ENCODE peak calls at places on chromosome 1, in six cellular contexts. Z is T-cell, O is hepatic stellate cell, C is anterior cingulate cortex, J is right cardiac atrium, H is NCI-H526 treated with DMSO at 0.1 percent for 48 hours. A is an unnamed sample.

GRCh38 chr1:234584926-234585325 is 25.1 kb downstream of the IRF2BP2 start:
- DNase-seq in C (no peak), Z (no peak), H (no peak), O (no peak), J (no peak), A (no peak)

GRCh38 chr1:157252473-157252872 is 114.3 kb upstream of the ETV3 start:
- DNase-seq in H (no peak), C (no peak), J (no peak), O (no peak), Z (no peak), A (no peak)

GRCh38 chr1:175976865-175977642 is 230.0 kb downstream of the COP1 start:
- DNase-seq in Z (no peak), H (no peak), J (no peak), C (no peak), O (no peak), A (peak)

GRCh38 chr1:10693497-10694273 is 102.8 kb downstream of the CASZ1 start:
- DNase-seq in J (peak), H (no peak), O (peak), Z (peak), C (no peak), A (peak)

GRCh38 chr1:156625436-156626078 is 6.3 kb downstream of the HAPLN2 start:
- DNase-seq in C (peak), J (peak), O (no peak), Z (peak), H (no peak), A (peak)

GRCh38 chr1:168970945-168971799 is 135.3 kb upstream of the ATP1B1 start:
- DNase-seq in J (no peak), Z (no peak), O (no peak), H (no peak), C (peak), A (no peak)

GRCh38 chr1:245008761-245009160 is 144.4 kb upstream of the HNRNPU start:
- DNase-seq in Z (no peak), J (no peak), H (no peak), C (no peak), O (no peak), A (no peak)

GRCh38 chr1:102097451-102097850 is 100.7 kb upstream of the OLFM3 start:
- DNase-seq in H (no peak), O (no peak), C (no peak), Z (no peak), J (no peak), A (no peak)

GRCh38 chr1:107153033-107153432 is 12.2 kb downstream of the NTNG1 start:
- DNase-seq in J (no peak), C (no peak), O (no peak), H (no peak), Z (no peak), A (no peak)

GRCh38 chr1:52059326-52059725 is 3.2 kb downstream of the BTF3L4 start:
- DNase-seq in C (no peak), H (no peak), J (no peak), O (peak), Z (no peak), A (peak)

GRCh38 chr1:60740154-60740553 is 342.2 kb upstream of the NFIA start:
- DNase-seq in O (no peak), J (no peak), H (no peak), Z (no peak), C (no peak), A (no peak)

GRCh38 chr1:202061055-202061454 is 50.7 kb downstream of the ELF3 start:
- DNase-seq in O (no peak), J (no peak), H (no peak), Z (no peak), C (no peak), A (no peak)

GRCh38 chr1:99365121-99365520 is 100.8 kb downstream of the PLPPR4 start:
- DNase-seq in Z (no peak), C (no peak), J (no peak), O (no peak), H (no peak), A (no peak)

GRCh38 chr1:33426906-33427305 is 4.0 kb downstream of the PHC2 start:
- DNase-seq in C (no peak), O (no peak), H (no peak), J (no peak), Z (no peak), A (no peak)

GRCh38 chr1:225896937-225897549 is 8.1 kb upstream of the LEFTY1 start:
- DNase-seq in C (no peak), H (no peak), Z (peak), J (no peak), O (no peak), A (no peak)

GRCh38 chr1:70459502-70460225 is 48.6 kb downstream of the CTH start:
- DNase-seq in O (peak), Z (no peak), C (no peak), H (no peak), J (no peak), A (no peak)

GRCh38 chr1:10598088-10598712 is 123.5 kb downstream of the PEX14 start:
- DNase-seq in C (no peak), O (no peak), J (no peak), H (no peak), Z (no peak), A (no peak)

GRCh38 chr1:112460672-112461071 is 48.1 kb upstream of the WNT2B start:
- DNase-seq in O (no peak), C (no peak), H (no peak), Z (no peak), J (no peak), A (no peak)

GRCh38 chr1:145918992-145919939 is 749 bp upstream of the PEX11B start:
- DNase-seq in Z (no peak), O (peak), J (peak), H (peak), C (peak), A (peak)